ENCODE peak calls at places on chromosomes 5 and 9, in seven cellular contexts. H is HTR-8/SVneo, J is DMS153, N is dorsolateral prefrontal cortex, F is HT-29, G is H54, Y is DMS53. Q is an unnamed sample.

GRCh38 chr9:114098660-114099522 is at the start of gene KIF12:
- DNase-seq in H (no peak), Y (peak; percentile 92), G (no peak), F (peak; percentile 61), N (no peak), J (peak; percentile 10), Q (peak; percentile 93)

GRCh38 chr5:168647083-168647482 is 67.9 kb upstream of the PANK3 start:
- DNase-seq in Y (no peak), N (no peak), J (no peak), F (peak; percentile 30), H (no peak), G (no peak), Q (no peak)

GRCh38 chr5:1048861-1049838 is 40.5 kb downstream of the NKD2 start:
- DNase-seq in G (no peak), J (no peak), N (no peak), H (no peak), F (no peak), Y (peak; percentile 43), Q (no peak)

GRCh38 chr5:40791715-40792139 is 6.4 kb downstream of the PRKAA1 start:
- DNase-seq in H (no peak), G (no peak), Y (no peak), N (no peak), F (no peak), J (no peak), Q (no peak)

GRCh38 chr9:121447341-121447834 is 52.3 kb downstream of the GGTA1 start:
- DNase-seq in J (no peak), Y (no peak), N (no peak), F (no peak), H (peak; percentile 13), G (no peak), Q (peak; percentile 19)

GRCh38 chr5:73039082-73039481 is 81.3 kb upstream of the TMEM171 start:
- DNase-seq in Y (peak; percentile 54), J (no peak), H (no peak), F (no peak), G (no peak), N (no peak), Q (no peak)

GRCh38 chr5:136020383-136021015 is 8.3 kb upstream of the TGFBI start:
- DNase-seq in H (peak; percentile 85), J (no peak), G (peak; percentile 85), Y (peak; percentile 44), N (no peak), F (no peak), Q (peak; percentile 76)

GRCh38 chr5:128111818-128112448 is 28.4 kb downstream of the SLC12A2 start:
- DNase-seq in F (no peak), H (peak; percentile 3), J (no peak), G (peak; percentile 26), Y (no peak), N (no peak), Q (peak; percentile 0)

GRCh38 chr5:179265529-179266290 is 79.6 kb downstream of the ADAMTS2 start:
- DNase-seq in F (no peak), N (peak; percentile 54), G (peak; percentile 98), H (peak; percentile 91), Y (no peak), J (no peak), Q (peak; percentile 1)

GRCh38 chr9:34124103-34124502 is 2.4 kb downstream of the DCAF12 start:
- DNase-seq in Y (no peak), F (no peak), J (no peak), N (no peak), G (no peak), H (no peak), Q (no peak)

GRCh38 chr5:124824637-124825158 is 78.3 kb upstream of the ZNF608 start:
- DNase-seq in N (no peak), F (peak; percentile 11), Y (peak; percentile 40), H (peak; percentile 35), G (no peak), J (no peak), Q (no peak)

GRCh38 chr9:135450956-135451355 is 28.6 kb upstream of the PPP1R26 start:
- DNase-seq in G (no peak), F (no peak), J (no peak), Y (no peak), N (no peak), H (no peak), Q (no peak)

GRCh38 chr5:38009754-38010386 is 170.0 kb upstream of the GDNF start:
- DNase-seq in F (no peak), N (no peak), G (no peak), H (no peak), Y (peak; percentile 11), J (no peak), Q (no peak)

GRCh38 chr5:77437194-77437593 is 54.9 kb downstream of the WDR41 start:
- DNase-seq in J (peak; percentile 25), G (no peak), H (no peak), Y (peak; percentile 62), F (peak; percentile 7), N (no peak), Q (no peak)

GRCh38 chr5:93322970-93323369 is 258.0 kb downstream of the NR2F1-AS1 start:
- DNase-seq in G (no peak), J (no peak), Y (no peak), F (no peak), N (no peak), H (no peak), Q (no peak)

GRCh38 chr5:89396262-89396975 is 513.4 kb upstream of the MEF2C start:
- DNase-seq in J (no peak), F (no peak), Y (no peak), N (no peak), G (no peak), H (no peak), Q (no peak)

GRCh38 chr9:91033802-91034201 is 232.2 kb downstream of the SYK start:
- DNase-seq in J (no peak), N (no peak), H (no peak), Y (peak; percentile 24), F (peak; percentile 4), G (peak; percentile 36), Q (peak; percentile 22)

GRCh38 chr5:32916648-32917047 is 205.5 kb downstream of the NPR3 start:
- DNase-seq in F (peak; percentile 51), Y (peak; percentile 7), G (no peak), N (no peak), H (peak; percentile 31), J (no peak), Q (peak; percentile 4)

GRCh38 chr5:115543931-115544370 is 624 bp downstream of the FEM1C start:
- DNase-seq in J (no peak), H (no peak), N (no peak), Y (peak; percentile 71), G (no peak), F (no peak), Q (peak; percentile 58)

GRCh38 chr5:172370648-172371248 is 83.6 kb downstream of the SH3PXD2B start:
- DNase-seq in F (peak; percentile 77), H (peak; percentile 9), N (no peak), J (no peak), Y (peak; percentile 81), G (no peak), Q (peak; percentile 38)

GRCh38 chr9:74322661-74323314 is 174.3 kb upstream of the RORB start:
- DNase-seq in G (no peak), Y (no peak), N (no peak), F (no peak), H (no peak), J (no peak), Q (no peak)

GRCh38 chr9:97982191-97982718 is 886 bp upstream of the ANP32B start:
- DNase-seq in N (no peak), Y (peak; percentile 50), H (no peak), G (no peak), F (no peak), J (no peak), Q (no peak)

GRCh38 chr5:96826071-96826470 is 18.3 kb upstream of the ERAP1 start:
- DNase-seq in G (no peak), N (no peak), F (no peak), H (no peak), J (no peak), Y (no peak), Q (no peak)

GRCh38 chr9:109251080-109251775 is 69.6 kb downstream of the EPB41L4B start:
- DNase-seq in G (peak; percentile 68), N (no peak), J (peak; percentile 94), H (no peak), F (peak; percentile 45), Y (peak; percentile 95), Q (no peak)

GRCh38 chr5:154342211-154342610 is 103.6 kb upstream of the SAP30L start:
- DNase-seq in G (no peak), N (no peak), J (no peak), F (no peak), H (no peak), Y (no peak), Q (no peak)

GRCh38 chr5:149405550-149406202 is 26.6 kb upstream of the IL17B start:
- DNase-seq in F (no peak), J (no peak), H (no peak), N (no peak), G (no peak), Y (no peak), Q (no peak)

GRCh38 chr5:68565427-68565826 is 349.9 kb downstream of the PIK3R1 start:
- DNase-seq in Y (no peak), N (no peak), G (no peak), H (no peak), J (peak; percentile 27), F (no peak), Q (no peak)

GRCh38 chr5:25858019-25858418 is 1180.4 kb downstream of the CDH9 start:
- DNase-seq in F (peak; percentile 44), H (no peak), G (no peak), N (no peak), Y (peak; percentile 36), J (no peak), Q (no peak)

GRCh38 chr9:73137914-73138313 is 13.8 kb upstream of the ANXA1 start:
- DNase-seq in N (no peak), F (no peak), G (no peak), J (no peak), H (no peak), Y (peak; percentile 10), Q (no peak)

GRCh38 chr5:1549631-1550030 is 25.9 kb upstream of the LPCAT1 start:
- DNase-seq in H (no peak), G (no peak), N (no peak), Y (no peak), J (no peak), F (no peak), Q (no peak)

GRCh38 chr9:90141723-90142122 is 500.9 kb downstream of the DIRAS2 start:
- DNase-seq in F (peak; percentile 43), N (no peak), Y (peak; percentile 67), H (peak; percentile 7), J (peak; percentile 38), G (no peak), Q (peak; percentile 27)

GRCh38 chr9:95135756-95136155 is 181.8 kb downstream of the FANCC start:
- DNase-seq in F (no peak), N (no peak), Y (no peak), G (no peak), J (no peak), H (no peak), Q (no peak)

GRCh38 chr5:143064207-143064606 is 294.0 kb downstream of the ARHGAP26 start:
- DNase-seq in G (no peak), F (no peak), J (no peak), N (no peak), Y (peak; percentile 32), H (no peak), Q (no peak)

GRCh38 chr5:171295299-171295698 is 13.7 kb upstream of the TLX3 start:
- DNase-seq in G (no peak), F (no peak), N (no peak), Y (no peak), J (no peak), H (no peak), Q (no peak)

GRCh38 chr9:98162638-98163037 is 29.8 kb downstream of the CORO2A start:
- DNase-seq in J (no peak), N (no peak), H (no peak), G (no peak), Y (no peak), F (no peak), Q (no peak)

GRCh38 chr5:167770461-167770860 is 521.0 kb upstream of the WWC1 start:
- DNase-seq in N (no peak), G (no peak), H (no peak), Y (no peak), J (no peak), F (no peak), Q (no peak)

GRCh38 chr9:29213374-29214161 is 1640.3 kb upstream of the C9orf72 start:
- DNase-seq in F (no peak), Y (peak; percentile 75), G (no peak), N (peak; percentile 49), J (no peak), H (no peak), Q (no peak)

GRCh38 chr5:36944607-36945225 is 68.1 kb downstream of the NIPBL start:
- DNase-seq in G (no peak), Y (peak; percentile 80), F (peak; percentile 77), N (no peak), H (peak; percentile 26), J (no peak), Q (peak; percentile 70)

Q was measured in ACHN.